ENCODE peak calls at places on chromosomes 7 and 10, in seven cellular contexts. N is left ventricle myocardium superior; R is pancreas; U is LoVo; C is GM12891; A is activated CD8-positive, alpha-beta memory T cell treated with anti-CD3 and anti-CD28 coated beads for 4 hours; K is midbrain. Z is an unnamed sample.

GRCh38 chr10:6321880-6322279 is 119.1 kb downstream of the PFKFB3 start:
- DNase-seq in N (no peak), R (no peak), U (no peak), C (no peak), A (no peak), K (no peak), Z (no peak)

GRCh38 chr10:101896466-101896865 is 52.9 kb upstream of the KCNIP2 start:
- DNase-seq in N (no peak), R (no peak), U (no peak), C (no peak), A (no peak), K (no peak), Z (no peak)

GRCh38 chr10:3802526-3803002 is 17.6 kb upstream of the KLF6 start:
- DNase-seq in N (no peak), R (no peak), U (no peak), C (no peak), A (no peak), K (no peak), Z (no peak)

GRCh38 chr7:155066417-155066950 is 3.6 kb upstream of the HTR5A start:
- DNase-seq in N (no peak), R (peak), U (no peak), C (no peak), A (no peak), K (no peak), Z (no peak)

GRCh38 chr7:84908196-84908793 is 278.6 kb downstream of the SEMA3D start:
- DNase-seq in N (no peak), R (no peak), U (no peak), C (no peak), A (no peak), K (no peak), Z (no peak)

GRCh38 chr7:158129037-158130022 is 458.3 kb downstream of the PTPRN2 start:
- DNase-seq in N (no peak), R (no peak), U (no peak), C (no peak), A (no peak), K (no peak), Z (no peak)

GRCh38 chr10:15780353-15781135 is 60.8 kb upstream of the ITGA8 start:
- DNase-seq in N (peak), R (no peak), U (no peak), C (no peak), A (no peak), K (no peak), Z (no peak)

GRCh38 chr7:122219253-122219865 is 75.3 kb upstream of the AASS start:
- DNase-seq in N (no peak), R (no peak), U (peak), C (no peak), A (no peak), K (peak), Z (no peak)

GRCh38 chr7:101173752-101174244 is 6.3 kb downstream of the NAT16 start:
- DNase-seq in N (no peak), R (no peak), U (peak), C (peak), A (no peak), K (no peak), Z (peak)

GRCh38 chr10:90458571-90458970 is 399.3 kb downstream of the HTR7 start:
- DNase-seq in N (no peak), R (no peak), U (no peak), C (no peak), A (no peak), K (no peak), Z (no peak)

GRCh38 chr10:71724539-71724938 is 5.0 kb upstream of the C10orf105 start:
- DNase-seq in N (no peak), R (no peak), U (no peak), C (no peak), A (no peak), K (no peak), Z (no peak)

GRCh38 chr10:63008491-63008890 is 124.6 kb upstream of the NRBF2 start:
- DNase-seq in N (no peak), R (no peak), U (no peak), C (no peak), A (no peak), K (no peak), Z (no peak)

GRCh38 chr7:46759711-46760480 is 822.0 kb downstream of the TNS3 start:
- DNase-seq in N (no peak), R (no peak), U (no peak), C (no peak), A (no peak), K (no peak), Z (no peak)

GRCh38 chr7:155456772-155457543 is 971 bp upstream of the EN2 start:
- DNase-seq in N (peak), R (peak), U (no peak), C (no peak), A (peak), K (peak), Z (no peak)

GRCh38 chr7:16393862-16394422 is 27.4 kb downstream of the CRPPA start:
- DNase-seq in N (no peak), R (no peak), U (no peak), C (no peak), A (no peak), K (no peak), Z (no peak)

GRCh38 chr7:139989366-139990141 is 73.2 kb downstream of the PARP12 start:
- DNase-seq in N (no peak), R (no peak), U (no peak), C (no peak), A (no peak), K (no peak), Z (no peak)

GRCh38 chr7:45901566-45901965 is 13.3 kb downstream of the IGFBP1 start:
- DNase-seq in N (no peak), R (no peak), U (no peak), C (no peak), A (no peak), K (no peak), Z (no peak)

GRCh38 chr7:116804459-116804858 is 57.9 kb upstream of the CAPZA2 start:
- DNase-seq in N (no peak), R (no peak), U (peak), C (no peak), A (no peak), K (no peak), Z (no peak)

Z was measured in natural killer cell treated with Interleukin-12 subunit alpha and Interleukin-12 subunit beta and Interleukin-15 and Interleukin-18, amount 100 ng/mL, for 72 hours.